ENCODE peak calls at places on chromosome 1, in ten cellular contexts. Q, W, I, N, M, U, E, F, O and P are unnamed samples.

GRCh38 chr1:175188936-175189335 is 3.6 kb downstream of the KIAA0040 start:
- DNase-seq in Q (no peak), W (no peak), I (peak), N (no peak), M (no peak), U (peak), E (peak), F (peak), O (no peak), P (no peak)

GRCh38 chr1:207313131-207313530 is 8.3 kb upstream of the CD55 start:
- DNase-seq in Q (no peak), W (no peak), I (no peak), N (no peak), M (no peak), U (no peak), E (no peak), F (no peak), O (no peak), P (no peak)

GRCh38 chr1:153633161-153633746 is 612 bp upstream of the CHTOP start:
- DNase-seq in Q (no peak), W (peak), I (no peak), N (peak), M (no peak), U (no peak), E (no peak), F (no peak), O (no peak), P (no peak)

GRCh38 chr1:164602480-164603093 is 43.6 kb downstream of the PBX1 start:
- DNase-seq in Q (peak), W (peak), I (no peak), N (peak), M (no peak), U (no peak), E (peak), F (peak), O (peak), P (peak)

GRCh38 chr1:114296413-114296812 is 142.7 kb upstream of the SYT6 start:
- DNase-seq in Q (no peak), W (no peak), I (no peak), N (no peak), M (no peak), U (no peak), E (no peak), F (no peak), O (no peak), P (no peak)

GRCh38 chr1:156709031-156709430 is 3.6 kb upstream of the CRABP2 start:
- DNase-seq in Q (no peak), W (no peak), I (no peak), N (peak), M (no peak), U (no peak), E (no peak), F (no peak), O (no peak), P (no peak)

GRCh38 chr1:169795687-169796086 is 980 bp upstream of the METTL18 start:
- DNase-seq in Q (no peak), W (no peak), I (no peak), N (no peak), M (no peak), U (no peak), E (no peak), F (no peak), O (no peak), P (peak)

GRCh38 chr1:15719721-15720120 is 16.3 kb upstream of the SLC25A34 start:
- DNase-seq in Q (no peak), W (no peak), I (no peak), N (peak), M (no peak), U (no peak), E (no peak), F (no peak), O (no peak), P (no peak)

GRCh38 chr1:152227310-152227928 is 3.4 kb upstream of the HRNR start:
- DNase-seq in Q (no peak), W (no peak), I (no peak), N (no peak), M (no peak), U (no peak), E (no peak), F (no peak), O (no peak), P (peak)

GRCh38 chr1:194155962-194156361 is 969.5 kb upstream of the B3GALT2 start:
- DNase-seq in Q (no peak), W (no peak), I (no peak), N (no peak), M (no peak), U (no peak), E (no peak), F (no peak), O (no peak), P (no peak)

GRCh38 chr1:171441278-171441677 is 44.1 kb upstream of the PRRC2C start:
- DNase-seq in Q (peak), W (no peak), I (no peak), N (no peak), M (no peak), U (no peak), E (no peak), F (no peak), O (no peak), P (no peak)

DNA sequence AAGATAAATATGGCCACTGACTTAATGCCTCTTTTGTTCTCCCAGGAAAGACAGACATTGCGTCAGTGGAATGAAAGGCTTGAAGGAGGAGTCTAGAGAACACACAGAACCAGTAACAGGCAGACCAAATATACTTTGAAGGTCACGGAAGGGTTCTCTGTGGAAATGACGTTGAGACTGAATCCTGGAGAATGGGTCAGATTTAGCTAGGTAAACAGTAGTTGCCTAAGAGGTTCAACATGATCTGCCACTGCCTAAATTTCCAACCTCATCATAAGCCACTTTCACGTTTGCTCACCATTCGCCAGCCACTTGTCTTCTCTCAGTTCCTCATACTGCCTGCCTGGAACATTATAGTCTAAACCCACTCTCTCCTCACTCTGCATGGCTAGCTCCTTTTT is 20.5 kb downstream of the PLA2G4A start:
- DNase-seq in Q (no peak), W (no peak), I (no peak), N (no peak), M (no peak), U (no peak), E (peak), F (no peak), O (no peak), P (no peak)
- H3K27ac ChIP-seq in Q (no peak), W (no peak), I (no peak), N (no peak), M (no peak), U (no peak), E (no peak), F (no peak), O (no peak), P (no peak)

GRCh38 chr1:2582401-2582800 is 4.2 kb upstream of the PRXL2B start:
- DNase-seq in Q (no peak), W (no peak), I (no peak), N (peak), M (no peak), U (no peak), E (no peak), F (no peak), O (no peak), P (no peak)
- H3K27ac ChIP-seq in Q (no peak), W (no peak), I (no peak), N (no peak), M (no peak), U (no peak), E (no peak), F (no peak), O (no peak), P (no peak)

GRCh38 chr1:223706077-223706988 is 6.0 kb upstream of the CAPN2 start:
- DNase-seq in Q (peak), W (peak), I (no peak), N (no peak), M (no peak), U (no peak), E (no peak), F (no peak), O (peak), P (no peak)
- H3K27ac ChIP-seq in Q (peak), W (peak), I (no peak), N (peak), M (peak), U (no peak), E (no peak), F (peak), O (no peak), P (no peak)

GRCh38 chr1:8871539-8871935 is 6.9 kb downstream of the ENO1 start:
- DNase-seq in Q (no peak), W (no peak), I (no peak), N (no peak), M (no peak), U (no peak), E (peak), F (no peak), O (no peak), P (peak)

GRCh38 chr1:8870118-8870517 is 8.4 kb downstream of the ENO1 start:
- DNase-seq in Q (no peak), W (no peak), I (no peak), N (no peak), M (no peak), U (no peak), E (no peak), F (no peak), O (no peak), P (no peak)

GRCh38 chr1:8871965-8872399 is 6.5 kb downstream of the ENO1 start:
- DNase-seq in Q (no peak), W (no peak), I (no peak), N (no peak), M (no peak), U (no peak), E (no peak), F (no peak), O (no peak), P (no peak)

GRCh38 chr1:8873001-8873400 is 5.5 kb downstream of the ENO1 start:
- DNase-seq in Q (no peak), W (no peak), I (no peak), N (no peak), M (no peak), U (no peak), E (no peak), F (no peak), O (no peak), P (no peak)

DNA sequence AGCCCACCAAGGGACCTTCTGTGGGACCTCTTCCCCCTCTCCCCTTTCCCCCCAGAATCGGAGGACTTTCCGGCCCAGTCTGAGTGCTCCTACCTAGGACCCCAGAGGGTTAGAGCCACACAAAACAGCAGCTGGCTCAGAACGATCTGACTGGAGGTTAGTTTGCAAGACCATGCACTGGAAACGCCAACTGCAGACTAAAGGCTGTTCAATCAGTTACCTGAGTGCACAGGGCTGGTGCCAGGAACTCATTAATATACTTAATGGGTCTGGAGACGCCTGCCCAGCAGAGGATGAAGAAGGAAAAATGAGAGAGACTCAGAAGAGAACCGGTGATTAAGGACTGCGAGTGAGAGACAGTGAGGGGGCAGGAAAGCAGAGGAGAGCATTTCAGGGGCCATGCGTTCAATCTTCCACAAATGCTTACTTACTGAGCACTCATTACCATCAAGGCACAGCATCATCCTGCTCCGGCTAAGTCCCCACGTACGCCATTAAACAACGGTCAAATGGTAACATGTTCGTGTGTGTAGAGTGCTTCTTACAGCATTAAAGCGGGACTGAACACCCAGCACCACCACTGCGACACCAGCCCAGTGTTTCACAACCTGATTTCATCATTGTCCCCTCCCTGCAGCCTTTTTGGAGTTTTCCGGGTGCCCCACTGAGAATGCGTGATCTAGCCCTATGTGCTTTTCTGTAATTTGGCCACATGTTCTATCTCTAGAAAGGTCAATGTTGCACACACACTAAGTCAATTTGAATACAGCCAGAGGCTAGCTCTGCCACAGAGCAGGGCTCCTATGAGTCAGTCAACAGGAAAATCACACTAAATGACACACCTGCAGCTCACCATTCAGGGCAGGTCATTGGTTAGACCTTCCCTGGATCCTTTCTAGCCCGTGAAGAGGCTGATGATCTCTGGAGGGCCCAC is 7.6 kb downstream of the ENO1 start:
- DNase-seq in Q (no peak), W (no peak), I (no peak), N (no peak), M (no peak), U (no peak), E (no peak), F (no peak), O (no peak), P (no peak)
- H3K27ac ChIP-seq in Q (no peak), W (peak), I (no peak), N (no peak), M (peak), U (no peak), E (no peak), F (no peak), O (peak), P (peak)

GRCh38 chr1:9780554-9781110 is 43.1 kb downstream of the CLSTN1 start:
- DNase-seq in Q (no peak), W (no peak), I (no peak), N (no peak), M (no peak), U (no peak), E (no peak), F (no peak), O (no peak), P (no peak)
- H3K27ac ChIP-seq in Q (no peak), W (no peak), I (no peak), N (no peak), M (no peak), U (no peak), E (no peak), F (no peak), O (no peak), P (no peak)

GRCh38 chr1:58006421-58007032 is 540.0 kb downstream of the OMA1 start:
- DNase-seq in Q (no peak), W (no peak), I (no peak), N (no peak), M (no peak), U (no peak), E (no peak), F (no peak), O (no peak), P (peak)
- H3K27ac ChIP-seq in Q (no peak), W (no peak), I (no peak), N (no peak), M (no peak), U (no peak), E (no peak), F (no peak), O (no peak), P (peak)

GRCh38 chr1:208479435-208479834 is 235.3 kb upstream of the PLXNA2 start:
- DNase-seq in Q (no peak), W (no peak), I (no peak), N (no peak), M (no peak), U (no peak), E (no peak), F (no peak), O (no peak), P (no peak)

GRCh38 chr1:208475449-208475848 is 231.3 kb upstream of the PLXNA2 start:
- DNase-seq in Q (no peak), W (no peak), I (no peak), N (no peak), M (no peak), U (no peak), E (peak), F (peak), O (no peak), P (no peak)

GRCh38 chr1:208475951-208476824 is 232.0 kb upstream of the PLXNA2 start:
- DNase-seq in Q (no peak), W (no peak), I (no peak), N (no peak), M (no peak), U (no peak), E (peak), F (no peak), O (peak), P (peak)

GRCh38 chr1:208476825-208477170 is 232.6 kb upstream of the PLXNA2 start:
- DNase-seq in Q (no peak), W (no peak), I (no peak), N (no peak), M (no peak), U (no peak), E (no peak), F (no peak), O (no peak), P (no peak)
- H3K27ac ChIP-seq in Q (no peak), W (peak), I (no peak), N (no peak), M (no peak), U (no peak), E (no peak), F (no peak), O (no peak), P (no peak)

GRCh38 chr1:53328009-53328489 is at the start of gene LRP8:
- DNase-seq in Q (peak), W (peak), I (peak), N (peak), M (peak), U (peak), E (peak), F (peak), O (peak), P (peak)
- H3K27ac ChIP-seq in Q (no peak), W (peak), I (peak), N (no peak), M (peak), U (peak), E (no peak), F (peak), O (no peak), P (peak)